ENCODE peak calls at places on chromosome 4, in seven cellular contexts. A is tibial nerve, Q is stomach, M is GM12865, E is prostate gland, G is spleen, U is fibroblast of lung. L is an unnamed sample.

GRCh38 chr4:96036781-96037180 is 196.9 kb downstream of the PDHA2 start:
- DNase-seq in Q (no peak), G (no peak), U (no peak), A (no peak), M (no peak), E (no peak), L (no peak)

GRCh38 chr4:38889143-38889542 is 21.5 kb downstream of the FAM114A1 start:
- DNase-seq in G (no peak), A (no peak), E (no peak), U (peak), M (peak), Q (no peak), L (peak)

GRCh38 chr4:821181-821591 is 4.7 kb downstream of the CPLX1 start:
- DNase-seq in M (no peak), G (no peak), E (no peak), U (no peak), A (no peak), Q (no peak), L (no peak)

GRCh38 chr4:102438396-102438795 is 62.8 kb upstream of the NFKB1 start:
- DNase-seq in G (no peak), U (no peak), M (no peak), Q (no peak), E (no peak), A (no peak), L (no peak)

GRCh38 chr4:175421506-175421905 is 390.6 kb downstream of the GPM6A start:
- DNase-seq in M (no peak), G (no peak), E (no peak), Q (no peak), U (peak), A (no peak), L (peak)

GRCh38 chr4:123659759-123660158 is 263.2 kb downstream of the SPRY1 start:
- DNase-seq in G (no peak), M (peak), U (peak), A (no peak), Q (no peak), E (no peak), L (peak)

GRCh38 chr4:8778301-8778700 is 93.3 kb downstream of the HMX1 start:
- DNase-seq in U (no peak), M (no peak), Q (no peak), E (no peak), G (peak), A (no peak), L (no peak)

GRCh38 chr4:26729027-26729426 is 131.6 kb upstream of the STIM2 start:
- DNase-seq in Q (no peak), A (no peak), E (no peak), U (no peak), G (no peak), M (no peak), L (no peak)

GRCh38 chr4:183136880-183137279 is 37.8 kb downstream of the WWC2 start:
- DNase-seq in A (no peak), E (no peak), U (no peak), Q (no peak), M (no peak), G (no peak), L (no peak)

GRCh38 chr4:108058685-108059440 is 69.2 kb downstream of the HADH start:
- DNase-seq in E (peak), U (peak), G (no peak), A (no peak), Q (no peak), M (no peak), L (no peak)

GRCh38 chr4:7433376-7434140 is 1.2 kb downstream of the PSAPL1 start:
- DNase-seq in G (peak), Q (no peak), A (no peak), E (no peak), U (no peak), M (no peak), L (no peak)

GRCh38 chr4:88136249-88136648 is 22.2 kb downstream of the ABCG2 start:
- DNase-seq in A (no peak), Q (no peak), G (no peak), M (no peak), U (no peak), E (no peak), L (no peak)

GRCh38 chr4:163166041-163166579 is 580 bp downstream of the NAF1 start:
- DNase-seq in A (peak), G (peak), E (peak), U (peak), Q (peak), M (peak), L (peak)

GRCh38 chr4:105978684-105979296 is 83.5 kb downstream of the NPNT start:
- DNase-seq in U (peak), A (no peak), G (no peak), Q (no peak), M (no peak), E (no peak), L (peak)

GRCh38 chr4:52606766-52607165 is 52.3 kb downstream of the USP46 start:
- DNase-seq in Q (no peak), M (no peak), U (no peak), E (no peak), A (no peak), G (no peak), L (peak)

GRCh38 chr4:88908003-88908402 is 149.0 kb downstream of the FAM13A start:
- DNase-seq in E (no peak), A (no peak), M (no peak), G (no peak), Q (no peak), U (peak), L (peak)

GRCh38 chr4:8238061-8238511 is 31.5 kb upstream of the HTRA3 start:
- DNase-seq in Q (peak), E (no peak), A (no peak), M (peak), U (no peak), G (peak), L (no peak)

GRCh38 chr4:138889216-138889615 is 126.4 kb upstream of the NOCT start:
- DNase-seq in E (no peak), Q (no peak), U (no peak), G (no peak), A (no peak), M (no peak), L (no peak)

GRCh38 chr4:27096142-27096824 is 235.6 kb downstream of the STIM2 start:
- DNase-seq in U (no peak), E (no peak), A (no peak), Q (no peak), G (no peak), M (no peak), L (peak)

GRCh38 chr4:153296424-153296823 is 48.1 kb upstream of the MND1 start:
- DNase-seq in U (peak), G (no peak), E (peak), Q (no peak), M (no peak), A (no peak), L (peak)

GRCh38 chr4:7904108-7904516 is 35.5 kb downstream of the AFAP1 start:
- DNase-seq in Q (no peak), M (no peak), G (no peak), U (peak), E (no peak), A (no peak), L (peak)

GRCh38 chr4:44760142-44760898 is 34.0 kb upstream of the GNPDA2 start:
- DNase-seq in M (peak), Q (no peak), U (peak), A (no peak), G (no peak), E (no peak), L (peak)

GRCh38 chr4:153741529-153741928 is 18.3 kb downstream of the RNF175 start:
- DNase-seq in E (no peak), A (no peak), M (no peak), G (no peak), U (no peak), Q (no peak), L (no peak)

GRCh38 chr4:90603540-90603939 is 476.3 kb downstream of the CCSER1 start:
- DNase-seq in M (no peak), G (no peak), E (no peak), A (no peak), Q (no peak), U (no peak), L (no peak)

GRCh38 chr4:69764311-69764710 is 3.9 kb upstream of the SULT1B1 start:
- DNase-seq in G (no peak), A (no peak), E (no peak), M (no peak), Q (no peak), U (peak), L (no peak)

GRCh38 chr4:7206856-7207567 is 14.7 kb downstream of the SORCS2 start:
- DNase-seq in A (peak), Q (peak), G (no peak), E (peak), M (no peak), U (peak), L (peak)

DNA sequence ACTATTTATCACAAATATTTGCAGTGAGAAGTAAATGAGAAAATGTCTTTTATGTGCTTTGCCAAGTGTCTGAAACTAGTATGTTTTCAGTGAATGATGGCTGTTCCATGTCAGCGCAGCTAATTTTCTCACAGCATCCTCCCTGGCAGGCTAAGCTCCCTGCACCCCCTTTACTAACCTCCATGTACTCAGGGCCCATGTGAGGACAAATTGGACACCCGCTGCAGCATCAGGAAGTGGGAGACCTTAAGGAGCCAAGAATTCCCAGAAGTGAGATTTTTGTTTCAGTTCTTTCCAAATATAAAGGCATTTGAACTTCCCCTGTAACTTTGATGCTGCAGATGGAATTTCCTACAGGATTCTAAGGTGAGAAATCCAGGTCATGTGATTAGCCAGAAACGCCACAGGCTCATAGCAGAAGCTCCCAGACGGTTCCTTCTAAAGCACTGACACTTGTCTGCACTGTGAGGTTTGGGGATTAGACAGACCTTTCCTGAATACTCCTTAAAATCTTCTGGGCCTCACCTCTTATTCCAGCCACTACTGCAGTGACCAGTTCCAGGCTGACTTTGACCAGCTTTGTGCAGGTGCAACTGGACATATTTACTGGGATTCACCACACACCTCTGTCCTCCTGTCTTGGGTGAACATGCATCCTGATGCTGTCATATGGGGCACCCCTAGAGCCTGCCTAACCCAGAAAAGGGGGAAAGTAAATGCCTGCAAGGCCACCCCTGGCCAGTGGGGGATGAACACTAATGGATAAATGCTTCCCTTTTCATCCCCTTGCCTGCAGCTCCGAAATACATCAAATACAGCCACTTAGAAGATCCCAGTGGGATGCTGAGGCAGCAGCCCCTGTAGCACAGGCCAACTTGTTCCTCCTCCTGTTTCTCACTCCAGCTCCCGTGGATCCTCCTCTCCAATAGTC is 45.9 kb downstream of the LGI2 start:
- DNase-seq in G (no peak), E (no peak), A (no peak), M (no peak), U (no peak), Q (no peak), L (no peak)
- TF ChIP-seq CTCF in G (no peak), E (no peak), A (no peak), M (peak), U (no peak), Q (no peak), L (peak)

DNA sequence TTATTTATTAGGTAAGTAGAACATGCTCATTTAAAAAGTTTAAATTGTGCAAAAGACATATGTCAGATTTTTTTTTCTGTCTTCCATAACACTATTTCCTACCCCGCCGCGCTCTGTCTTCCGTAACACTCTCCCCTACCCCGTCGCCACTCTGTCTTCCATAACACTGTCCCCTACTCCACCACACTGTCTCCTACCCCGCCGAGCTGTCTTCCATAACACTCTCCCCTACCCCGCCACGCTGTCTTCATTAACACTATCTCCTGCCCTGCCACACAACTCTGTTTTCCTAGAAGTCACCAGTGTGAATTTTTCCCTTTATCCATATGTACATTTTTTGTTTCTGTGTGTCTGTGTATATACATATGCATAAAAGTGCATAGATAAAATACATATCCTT is 4.4 kb downstream of the MSMO1 start:
- DNase-seq in G (no peak), E (no peak), A (no peak), M (no peak), U (no peak), Q (no peak), L (peak)
- H3K4me3 ChIP-seq in G (no peak), E (no peak), A (no peak), M (peak), U (peak), Q (no peak), L (peak)

DNA sequence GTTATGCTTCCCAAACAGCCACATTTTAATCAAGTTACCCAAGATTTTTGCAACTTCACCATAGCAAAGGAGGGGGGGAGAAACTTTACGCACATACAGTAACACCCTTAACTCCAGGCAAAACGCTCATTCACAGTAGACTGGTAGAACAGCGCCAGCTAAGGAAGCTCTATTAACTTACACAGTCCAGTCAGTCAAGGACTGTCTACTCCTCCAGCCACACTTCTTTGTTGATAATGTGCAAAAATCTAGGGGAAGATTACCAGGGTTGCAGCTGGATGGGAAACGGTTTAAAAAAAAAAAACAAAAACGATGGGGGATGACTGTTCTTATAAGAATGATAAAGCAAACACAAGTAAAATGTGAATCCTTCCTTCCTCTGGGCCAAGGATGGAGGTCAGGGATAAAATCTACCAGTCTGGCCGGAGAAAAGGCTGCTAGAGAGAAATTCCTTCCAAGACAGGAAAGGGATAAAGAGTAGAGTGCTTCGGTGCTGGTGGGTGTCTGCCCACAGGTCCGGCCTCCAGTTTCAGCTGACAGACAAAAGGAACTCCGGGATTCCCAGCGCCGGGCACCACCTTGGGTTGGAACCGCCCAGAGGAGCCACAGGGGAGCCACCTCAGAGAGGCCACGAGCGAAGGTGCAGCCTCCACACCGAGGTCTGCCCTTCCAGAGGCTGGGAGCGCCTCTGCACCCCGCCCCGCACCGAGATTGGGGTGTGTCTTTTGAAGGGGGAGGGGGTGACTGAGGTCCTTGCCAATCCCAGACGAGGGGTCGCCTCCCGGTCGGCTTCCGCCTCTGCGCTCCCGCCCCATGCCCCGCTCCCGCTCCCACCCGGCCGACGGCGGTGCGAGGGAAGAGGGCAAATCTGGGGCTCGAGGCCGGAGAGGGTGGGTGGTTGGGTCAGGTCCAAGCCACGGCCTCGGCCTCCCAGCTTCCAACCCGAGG is 789 bp downstream of the ANKRD50 start:
- DNase-seq in G (no peak), E (peak), A (peak), M (peak), Q (peak), U (peak), L (peak)
- TF ChIP-seq CTCF in G (no peak), E (no peak), A (no peak), M (no peak), Q (no peak), U (peak), L (peak)

GRCh38 chr4:74109116-74109791 is 10.3 kb upstream of the CXCL2 start:
- DNase-seq in G (no peak), Q (no peak), E (no peak), U (peak), M (no peak), A (no peak), L (peak)

GRCh38 chr4:74108457-74109115 is 9.6 kb upstream of the CXCL2 start:
- DNase-seq in U (no peak), M (no peak), G (no peak), Q (no peak), E (no peak), A (no peak), L (no peak)

GRCh38 chr4:74110670-74111069 is 11.7 kb upstream of the CXCL2 start:
- DNase-seq in E (no peak), U (no peak), M (no peak), Q (no peak), G (no peak), A (no peak), L (no peak)

GRCh38 chr4:74111576-74111975 is 12.6 kb upstream of the CXCL2 start:
- DNase-seq in G (no peak), A (no peak), E (no peak), Q (no peak), M (no peak), U (no peak), L (no peak)

DNA sequence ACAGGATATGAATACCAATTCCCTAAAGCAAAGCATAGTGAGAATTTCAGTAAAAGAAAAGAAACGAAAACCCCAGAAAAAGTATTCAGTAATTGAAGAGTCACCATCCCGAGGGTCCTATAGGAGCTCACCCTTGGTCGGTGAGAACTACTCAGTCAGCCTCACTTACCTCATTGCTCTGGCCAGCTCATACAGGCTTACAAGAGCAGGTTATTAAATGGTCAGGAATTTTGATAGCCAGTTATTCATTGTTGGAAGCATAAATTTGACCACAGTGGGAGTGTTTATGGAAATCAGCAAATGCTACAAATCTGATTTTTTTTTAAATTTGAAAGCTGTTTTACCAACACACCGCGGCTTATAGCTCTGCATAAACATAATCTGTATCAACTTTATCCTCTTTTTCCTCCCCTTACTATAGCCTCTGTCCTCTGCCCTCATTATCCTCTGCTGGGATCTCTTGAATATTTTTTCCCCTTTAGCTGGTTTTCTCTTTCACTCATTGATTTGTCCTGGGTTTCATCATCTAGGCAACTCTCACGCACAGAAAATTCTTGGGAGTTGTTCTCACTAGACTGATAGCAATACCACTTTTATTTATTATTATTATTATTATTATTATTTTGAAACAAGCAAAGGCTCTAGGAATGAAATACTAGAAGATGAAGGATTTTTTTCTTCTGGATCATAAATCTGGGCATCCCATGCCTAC is 11.1 kb upstream of the CXCL2 start:
- DNase-seq in Q (no peak), A (no peak), G (no peak), M (no peak), U (peak), E (no peak), L (peak)
- H3K4me3 ChIP-seq in Q (no peak), A (no peak), G (no peak), M (no peak), U (no peak), E (no peak), L (no peak)

DNA sequence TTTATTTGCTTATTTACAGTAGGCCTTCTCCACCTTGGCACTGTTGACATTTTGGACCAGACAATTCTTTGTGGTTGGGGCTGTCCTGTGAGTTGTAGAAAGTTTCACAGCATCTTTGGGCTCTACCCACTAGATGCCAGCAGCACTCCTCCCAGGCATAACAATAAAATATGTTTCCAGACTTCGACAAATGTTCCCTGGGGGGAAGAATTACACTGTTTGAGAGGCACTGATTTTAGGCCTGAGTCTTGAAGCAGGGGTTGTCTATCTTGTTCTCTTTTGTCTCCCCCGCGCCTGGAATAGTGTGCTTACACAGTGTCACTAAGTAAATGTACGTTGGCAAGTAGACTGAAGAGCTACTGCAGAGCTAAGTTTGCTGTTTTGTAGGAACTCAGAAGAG is 254.4 kb upstream of the BOD1L1 start:
- DNase-seq in E (no peak), Q (no peak), U (peak), G (no peak), A (no peak), M (no peak), L (no peak)
- TF ChIP-seq CTCF in E (no peak), Q (no peak), U (no peak), G (no peak), A (no peak), M (no peak), L (peak)

DNA sequence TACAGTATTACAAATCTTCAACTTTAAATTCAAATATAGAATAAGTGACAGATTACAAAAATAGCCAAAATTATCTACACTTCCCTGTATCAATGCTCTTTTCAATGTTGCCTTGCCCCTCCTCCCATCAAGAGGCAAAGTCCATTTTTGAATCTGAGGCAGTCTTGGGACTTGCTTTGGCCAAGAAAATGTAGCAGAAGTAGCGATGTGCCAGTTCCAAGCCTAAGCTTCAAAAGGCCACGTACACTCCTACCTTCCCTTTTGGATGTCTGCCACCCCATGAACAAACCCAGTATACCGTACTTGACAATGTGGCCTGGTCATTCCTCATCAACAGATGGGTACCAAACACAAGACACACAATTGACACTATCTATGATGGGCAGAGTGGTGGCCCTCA is 24.1 kb downstream of the SEC24D start:
- DNase-seq in M (no peak), G (no peak), Q (no peak), E (no peak), A (no peak), U (no peak), L (no peak)
- H3K4me3 ChIP-seq in M (no peak), G (no peak), Q (no peak), E (no peak), A (no peak), U (no peak), L (no peak)